ENCODE peak calls at places on chromosome 16, in five cellular contexts. D, T, X, N and A are unnamed samples.

GRCh38 chr16:57723170-57723569 is 12.4 kb upstream of the KATNB1 start:
- DNase-seq in D (no peak), T (no peak), X (no peak), N (no peak), A (no peak)

GRCh38 chr16:30609002-30609927 is 924 bp downstream of the ZNF689 start:
- DNase-seq in D (peak; percentile 80), T (no peak), X (peak; percentile 51), N (peak; percentile 37), A (peak; percentile 26)

GRCh38 chr16:26365555-26365954 is 673.8 kb downstream of the HS3ST4 start:
- DNase-seq in D (no peak), T (no peak), X (no peak), N (no peak), A (no peak)

GRCh38 chr16:23924138-23924537 is 88.4 kb downstream of the PRKCB start:
- DNase-seq in D (no peak), T (no peak), X (no peak), N (no peak), A (no peak)

GRCh38 chr16:54438469-54438868 is 151.9 kb upstream of the IRX3 start:
- DNase-seq in D (no peak), T (no peak), X (no peak), N (no peak), A (no peak)

GRCh38 chr16:67433131-67433719 is 2.3 kb downstream of the HSD11B2 start:
- DNase-seq in D (no peak), T (no peak), X (no peak), N (no peak), A (no peak)

GRCh38 chr16:78606572-78606971 is 507.1 kb downstream of the WWOX start:
- DNase-seq in D (no peak), T (no peak), X (no peak), N (no peak), A (no peak)

GRCh38 chr16:31333686-31334649 is 21.0 kb upstream of the ITGAX start:
- DNase-seq in D (no peak), T (no peak), X (no peak), N (no peak), A (peak; percentile 24)

GRCh38 chr16:6047325-6047724 is 949.7 kb upstream of the EEF2KMT start:
- DNase-seq in D (no peak), T (no peak), X (no peak), N (no peak), A (no peak)

GRCh38 chr16:89860747-89861304 is 12.6 kb upstream of the TCF25 start:
- DNase-seq in D (peak; percentile 85), T (peak; percentile 70), X (peak; percentile 66), N (peak; percentile 49), A (peak; percentile 80)

GRCh38 chr16:74896389-74897370 is 88.2 kb downstream of the WDR59 start:
- DNase-seq in D (no peak), T (no peak), X (no peak), N (no peak), A (no peak)

GRCh38 chr16:999677-1000076 is 18.1 kb downstream of the SOX8 start:
- DNase-seq in D (no peak), T (no peak), X (no peak), N (no peak), A (no peak)

GRCh38 chr16:80639636-80640035 is 98.8 kb downstream of the DYNLRB2 start:
- DNase-seq in D (no peak), T (no peak), X (no peak), N (no peak), A (no peak)

GRCh38 chr16:72467157-72467759 is 295.3 kb upstream of the PMFBP1 start:
- DNase-seq in D (no peak), T (no peak), X (no peak), N (no peak), A (no peak)

GRCh38 chr16:7086842-7087616 is 245.6 kb upstream of the RBFOX1 start:
- DNase-seq in D (peak; percentile 36), T (no peak), X (peak; percentile 28), N (peak; percentile 6), A (no peak)

GRCh38 chr16:89593841-89594240 is 18.3 kb downstream of the CPNE7 start:
- DNase-seq in D (no peak), T (no peak), X (no peak), N (no peak), A (no peak)

GRCh38 chr16:82658796-82659195 is 32.0 kb downstream of the CDH13 start:
- DNase-seq in D (no peak), T (no peak), X (no peak), N (no peak), A (no peak)

GRCh38 chr16:66359012-66359411 is 7.5 kb upstream of the CDH5 start:
- DNase-seq in D (no peak), T (no peak), X (no peak), N (no peak), A (no peak)

GRCh38 chr16:83913234-83913633 is 14.3 kb downstream of the MLYCD start:
- DNase-seq in D (no peak), T (no peak), X (peak; percentile 39), N (peak; percentile 85), A (no peak)

GRCh38 chr16:75486014-75486404 is 9.2 kb downstream of the CHST6 start:
- DNase-seq in D (peak; percentile 68), T (no peak), X (no peak), N (no peak), A (no peak)

GRCh38 chr16:56848955-56849689 is 15.9 kb upstream of the SLC12A3 start:
- DNase-seq in D (peak; percentile 6), T (no peak), X (no peak), N (no peak), A (no peak)

GRCh38 chr16:5024632-5025031 is 9.1 kb downstream of the NAGPA start:
- DNase-seq in D (no peak), T (no peak), X (no peak), N (no peak), A (no peak)

GRCh38 chr16:22191966-22192260 is 14.2 kb upstream of the EEF2K start:
- DNase-seq in D (no peak), T (no peak), X (no peak), N (peak; percentile 34), A (no peak)

GRCh38 chr16:69469807-69470561 is 45.6 kb downstream of the CYB5B start:
- DNase-seq in D (no peak), T (no peak), X (no peak), N (no peak), A (no peak)

GRCh38 chr16:71648921-71649320 is 22.9 kb downstream of the MARVELD3 start:
- DNase-seq in D (no peak), T (no peak), X (no peak), N (no peak), A (no peak)

GRCh38 chr16:67198238-67198734 is 645 bp upstream of the ELMO3 start:
- DNase-seq in D (peak; percentile 82), T (no peak), X (peak; percentile 59), N (no peak), A (no peak)

GRCh38 chr16:78177927-78178326 is 78.5 kb downstream of the WWOX start:
- DNase-seq in D (no peak), T (no peak), X (no peak), N (no peak), A (no peak)

GRCh38 chr16:282491-282890 is 473 bp upstream of the PDIA2 start:
- DNase-seq in D (no peak), T (no peak), X (no peak), N (no peak), A (no peak)

GRCh38 chr16:11446566-11447119 is 101.4 kb downstream of the RMI2 start:
- DNase-seq in D (no peak), T (no peak), X (no peak), N (no peak), A (no peak)
- H3K9me3 ChIP-seq in D (no peaks in the 10 kb centered on the region), T (no peaks in the 10 kb centered on the region), X (no peaks in the 10 kb centered on the region), N (no peaks in the 10 kb centered on the region), A (no peaks in the 10 kb centered on the region)

GRCh38 chr16:53053967-53054669 is 673 bp upstream of the CHD9 start:
- DNase-seq in D (peak; percentile 71), T (no peak), X (peak; percentile 41), N (peak; percentile 51), A (no peak)

GRCh38 chr16:53054670-53055485 is at the start of gene CHD9:
- DNase-seq in D (peak; percentile 93), T (peak; percentile 68), X (peak; percentile 77), N (peak; percentile 82), A (peak; percentile 61)

GRCh38 chr16:53056528-53056881 is 1.7 kb downstream of the CHD9 start:
- DNase-seq in D (no peak), T (no peak), X (no peak), N (no peak), A (no peak)

GRCh38 chr16:53055603-53056527 is 1.1 kb downstream of the CHD9 start:
- DNase-seq in D (no peak), T (no peak), X (peak; percentile 46), N (peak; percentile 57), A (no peak)

DNA sequence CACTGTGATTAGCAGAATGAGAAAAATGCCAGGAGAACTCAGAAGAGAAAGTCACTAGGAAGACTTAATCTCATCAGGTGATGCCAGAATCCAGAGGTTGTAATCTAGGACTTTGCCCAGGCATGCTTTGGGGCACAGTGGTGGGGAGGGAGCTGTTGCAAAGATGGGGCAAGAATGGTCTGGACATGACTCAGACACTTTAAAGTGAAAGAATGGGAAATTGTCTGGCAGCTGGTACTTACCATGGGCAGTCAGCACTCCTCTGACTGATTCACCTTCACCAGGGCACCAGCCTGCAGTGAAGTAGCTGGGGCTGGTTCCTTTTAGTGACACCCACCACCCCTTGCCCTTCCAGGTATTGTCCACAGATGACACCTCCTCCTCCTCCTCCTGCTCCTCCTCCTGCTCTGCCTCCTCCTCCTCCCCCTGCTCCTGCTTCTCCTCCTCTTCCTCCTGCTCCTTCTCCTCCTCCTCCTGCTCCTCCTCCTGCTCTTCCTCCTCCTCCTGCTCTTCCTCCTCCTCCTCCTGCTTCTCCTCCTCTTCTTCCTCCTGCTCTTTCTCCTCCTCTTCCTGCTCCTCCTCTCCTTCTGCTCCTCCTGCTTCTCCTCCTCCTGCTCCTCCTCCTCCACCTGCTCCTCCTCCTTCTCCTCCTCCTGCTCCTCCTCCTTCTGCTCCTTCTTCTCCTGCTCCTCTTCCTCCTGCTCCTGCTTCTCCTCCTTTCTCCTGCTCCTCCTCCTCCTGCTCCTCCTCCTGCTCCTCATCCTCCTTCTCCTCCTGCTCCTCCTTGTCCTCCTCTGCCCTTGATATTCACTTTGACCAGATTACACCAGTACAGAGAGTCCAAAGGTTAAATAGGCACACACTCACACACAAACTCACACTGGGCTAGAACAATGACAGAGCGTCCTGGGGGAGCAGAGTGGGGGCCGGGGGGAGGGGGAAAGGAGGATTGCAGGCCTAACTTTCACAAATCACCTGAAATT is at the start of gene CHD9NB:
- DNase-seq in D (peak; percentile 70), T (no peak), X (peak; percentile 49), N (no peak), A (no peak)
- H3K9me3 ChIP-seq in D (no peaks in the 10 kb centered on the region), T (no peaks in the 10 kb centered on the region), X (no peaks in the 10 kb centered on the region), N (no peaks in the 10 kb centered on the region), A (no peaks in the 10 kb centered on the region)

DNA sequence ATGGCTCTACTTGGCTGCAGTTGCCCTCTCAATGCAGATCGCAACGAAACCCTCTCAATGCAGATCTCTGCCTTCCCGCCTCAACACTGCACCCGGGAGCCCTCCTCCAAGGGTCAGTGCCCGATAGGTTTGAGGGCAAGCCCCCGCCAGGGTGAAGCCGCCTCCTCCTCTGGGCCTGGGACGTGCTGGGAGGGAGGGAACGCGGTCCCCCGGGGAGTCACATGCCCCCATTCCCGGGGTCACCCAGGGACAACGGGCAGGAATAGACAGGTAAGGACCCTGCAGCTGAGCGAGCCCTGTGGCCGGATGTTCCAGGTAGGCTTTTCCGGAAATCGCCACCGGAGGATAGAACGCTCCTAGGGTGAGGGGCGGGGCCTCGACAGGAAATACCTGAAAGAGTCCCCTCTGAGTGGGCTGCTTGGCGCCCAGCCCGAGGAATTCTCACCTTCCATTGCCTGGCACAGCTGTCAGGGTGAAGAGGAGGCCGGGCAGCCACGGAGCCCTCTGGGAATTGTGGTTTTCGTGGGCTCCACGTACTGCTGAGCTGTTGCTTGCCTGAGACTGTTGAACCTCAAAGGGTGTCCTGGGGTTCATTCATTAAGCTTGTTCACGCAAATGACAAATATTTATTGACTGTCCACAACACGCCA is 12.8 kb downstream of the ZNF174 start:
- DNase-seq in D (no peak), T (no peak), X (no peak), N (no peak), A (no peak)
- H3K9me3 ChIP-seq in D (peaks cover 76% of the 10 kb centered on the region), T (peaks cover 86% of the 10 kb centered on the region), X (peaks cover 5% of the 10 kb centered on the region), N (peaks cover 99% of the 10 kb centered on the region), A (peaks cover 69% of the 10 kb centered on the region)

GRCh38 chr16:9378876-9379275 is 287.4 kb downstream of the HAPSTR1 start:
- DNase-seq in D (no peak), T (no peak), X (no peak), N (no peak), A (no peak)
- H3K9me3 ChIP-seq in D (no peaks in the 10 kb centered on the region), T (no peaks in the 10 kb centered on the region), X (no peaks in the 10 kb centered on the region), N (peaks cover 3% of the 10 kb centered on the region), A (no peaks in the 10 kb centered on the region)